ENCODE peak calls at places on chromosomes 11 and 22, in nine cellular contexts. Z, U, O, N, B, S, G, V and Q are unnamed samples.

GRCh38 chr11:121459413-121460041 is 6.8 kb upstream of the SORL1-AS1 start:
- DNase-seq in O (no peak), N (no peak), G (no peak), Z (no peak), S (peak), U (no peak), V (no peak), B (no peak), Q (no peak)

GRCh38 chr22:44550666-44551491 is 52.8 kb upstream of the RTL6 start:
- DNase-seq in O (peak), Z (no peak), B (peak), V (peak), G (peak), S (peak), U (peak), N (no peak), Q (peak)

GRCh38 chr22:39559456-39560105 is 11.0 kb upstream of the CACNA1I start:
- DNase-seq in B (no peak), O (no peak), V (no peak), G (no peak), N (no peak), S (peak), Z (no peak), U (peak), Q (no peak)

GRCh38 chr22:26529345-26529744 is 17.1 kb upstream of the TFIP11 start:
- DNase-seq in O (no peak), N (no peak), U (peak), G (no peak), V (no peak), Z (no peak), B (no peak), S (peak), Q (no peak)

GRCh38 chr22:22591348-22592299 is 32.6 kb upstream of the PRAME start:
- DNase-seq in Z (no peak), N (no peak), U (no peak), G (no peak), V (no peak), S (no peak), O (no peak), B (no peak), Q (no peak)

GRCh38 chr11:110362916-110363574 is 66.6 kb upstream of the RDX start:
- DNase-seq in B (no peak), V (peak), S (no peak), G (no peak), O (no peak), U (no peak), Z (no peak), N (no peak), Q (no peak)

GRCh38 chr22:32331918-32332725 is 25.5 kb upstream of the RFPL3 start:
- DNase-seq in V (no peak), O (peak), U (no peak), N (no peak), G (no peak), S (no peak), B (peak), Z (no peak), Q (no peak)

GRCh38 chr11:100966366-100966765 is 163.2 kb downstream of the PGR start:
- DNase-seq in G (no peak), N (no peak), O (no peak), S (no peak), V (no peak), Z (no peak), U (no peak), B (no peak), Q (no peak)

GRCh38 chr11:14422052-14422813 is 63.2 kb upstream of the RRAS2 start:
- DNase-seq in V (peak), B (peak), Z (no peak), S (no peak), G (peak), O (peak), U (peak), N (no peak), Q (peak)

GRCh38 chr22:39317756-39318506 is 1.5 kb downstream of the RPL3 start:
- DNase-seq in V (no peak), Z (no peak), N (no peak), S (no peak), G (no peak), U (no peak), O (no peak), B (no peak), Q (no peak)

GRCh38 chr11:59427068-59427382 is 812 bp upstream of the OR5A2 start:
- DNase-seq in S (no peak), B (no peak), N (no peak), Z (no peak), G (no peak), O (no peak), V (no peak), U (no peak), Q (no peak)

GRCh38 chr11:66332371-66333219 is 3.6 kb downstream of the RIN1 start:
- DNase-seq in U (no peak), V (no peak), O (peak), B (no peak), N (no peak), Z (no peak), G (no peak), S (no peak), Q (no peak)

GRCh38 chr11:118304227-118304808 is at the start of gene CD3E:
- DNase-seq in O (no peak), B (no peak), V (no peak), N (peak), U (no peak), Z (peak), S (no peak), G (no peak), Q (no peak)

GRCh38 chr22:27724181-27724580 is 77.4 kb downstream of the MN1 start:
- DNase-seq in O (no peak), Z (no peak), U (no peak), S (no peak), V (no peak), B (no peak), G (no peak), N (no peak), Q (no peak)